ENCODE peak calls at places on chromosomes 16 and 17, in ten cellular contexts. D is mammary epithelial cell, B is A549, H is mucosa of descending colon, T is PC-3, G is prostate gland, S is OCI-LY7, J is HCT116, N is RWPE2, K is SK-N-SH. U is an unnamed sample. For H3K4me1, the result is how much of the 10 kb centered on the place peaks cover.

GRCh38 chr17:72976971-72977767 is 115.3 kb downstream of the SLC39A11 start:
- DNase-seq in D (peak), B (peak), H (no peak), T (peak), G (no peak), S (no peak), J (peak), N (no peak), K (no peak), U (peak)

GRCh38 chr17:75950850-75951554 is 10.2 kb upstream of the FBF1 start:
- DNase-seq in D (no peak), B (no peak), H (peak), T (no peak), G (no peak), S (no peak), J (no peak), N (no peak), K (no peak), U (no peak)

GRCh38 chr17:59623151-59623550 is 3.5 kb downstream of the CLTC start:
- DNase-seq in D (no peak), B (no peak), H (no peak), T (no peak), G (no peak), S (no peak), J (no peak), N (no peak), K (no peak), U (no peak)

GRCh38 chr17:76383645-76384221 is 676 bp upstream of the SPHK1 start:
- DNase-seq in D (no peak), B (peak), H (peak), T (peak), G (peak), S (peak), J (no peak), N (peak), K (peak), U (peak)

GRCh38 chr17:12089809-12090384 is 69.2 kb downstream of the MAP2K4 start:
- DNase-seq in D (peak), B (peak), H (no peak), T (peak), G (no peak), S (no peak), J (no peak), N (no peak), K (no peak), U (no peak)

GRCh38 chr17:47717845-47718621 is 15.0 kb upstream of the TBX21 start:
- DNase-seq in D (no peak), B (no peak), H (no peak), T (peak), G (no peak), S (no peak), J (no peak), N (no peak), K (no peak), U (no peak)

GRCh38 chr17:50241431-50241830 is 32.8 kb upstream of the TMEM92 start:
- DNase-seq in D (no peak), B (no peak), H (no peak), T (no peak), G (no peak), S (no peak), J (no peak), N (no peak), K (no peak), U (no peak)

GRCh38 chr16:2260250-2260649 is 7.7 kb downstream of the RNPS1 start:
- DNase-seq in D (no peak), B (no peak), H (peak), T (no peak), G (no peak), S (no peak), J (no peak), N (no peak), K (no peak), U (no peak)

GRCh38 chr17:78745407-78746088 is 36.5 kb downstream of the CYTH1 start:
- DNase-seq in D (no peak), B (no peak), H (no peak), T (peak), G (no peak), S (peak), J (no peak), N (no peak), K (no peak), U (peak)

GRCh38 chr16:17942067-17942466 is 394.5 kb downstream of the NPIPA8 start:
- DNase-seq in D (no peak), B (no peak), H (no peak), T (no peak), G (no peak), S (no peak), J (no peak), N (no peak), K (no peak), U (no peak)

GRCh38 chr17:59365383-59365981 is 34.0 kb downstream of the YPEL2 start:
- DNase-seq in D (no peak), B (no peak), H (no peak), T (no peak), G (no peak), S (peak), J (no peak), N (no peak), K (peak), U (no peak)

GRCh38 chr16:75909746-75910145 is 183.5 kb upstream of the CPHXL start:
- DNase-seq in D (peak), B (no peak), H (no peak), T (no peak), G (no peak), S (no peak), J (no peak), N (no peak), K (no peak), U (no peak)

GRCh38 chr17:75830168-75831031 is 13.8 kb downstream of the UNC13D start:
- DNase-seq in D (no peak), B (peak), H (peak), T (peak), G (no peak), S (peak), J (no peak), N (peak), K (peak), U (no peak)

GRCh38 chr16:4205971-4206370 is 35.9 kb downstream of the SRL start:
- DNase-seq in D (no peak), B (no peak), H (no peak), T (no peak), G (no peak), S (no peak), J (no peak), N (no peak), K (no peak), U (no peak)

GRCh38 chr17:69350911-69351310 is 24.0 kb upstream of the ABCA5 start:
- DNase-seq in D (no peak), B (no peak), H (no peak), T (no peak), G (no peak), S (no peak), J (no peak), N (no peak), K (no peak), U (no peak)

GRCh38 chr16:53911506-53911905 is 207.6 kb downstream of the FTO start:
- DNase-seq in D (no peak), B (no peak), H (no peak), T (no peak), G (no peak), S (no peak), J (no peak), N (no peak), K (no peak), U (no peak)
- TF ChIP-seq CTCF in D (no peak), B (no peak), H (no peak), T (no peak), G (no peak), S (no peak), J (no peak), N (no peak), K (no peak), U (no peak)

GRCh38 chr17:67491678-67492019 is 114.6 kb downstream of the PITPNC1 start:
- DNase-seq in D (no peak), B (no peak), H (no peak), T (no peak), G (no peak), S (no peak), J (no peak), N (no peak), K (no peak), U (peak)
- H3K4me3 ChIP-seq in D (no peak), B (peak), H (no peak), T (no peak), G (no peak), S (no peak), J (no peak), N (no peak), K (no peak), U (no peak)

DNA sequence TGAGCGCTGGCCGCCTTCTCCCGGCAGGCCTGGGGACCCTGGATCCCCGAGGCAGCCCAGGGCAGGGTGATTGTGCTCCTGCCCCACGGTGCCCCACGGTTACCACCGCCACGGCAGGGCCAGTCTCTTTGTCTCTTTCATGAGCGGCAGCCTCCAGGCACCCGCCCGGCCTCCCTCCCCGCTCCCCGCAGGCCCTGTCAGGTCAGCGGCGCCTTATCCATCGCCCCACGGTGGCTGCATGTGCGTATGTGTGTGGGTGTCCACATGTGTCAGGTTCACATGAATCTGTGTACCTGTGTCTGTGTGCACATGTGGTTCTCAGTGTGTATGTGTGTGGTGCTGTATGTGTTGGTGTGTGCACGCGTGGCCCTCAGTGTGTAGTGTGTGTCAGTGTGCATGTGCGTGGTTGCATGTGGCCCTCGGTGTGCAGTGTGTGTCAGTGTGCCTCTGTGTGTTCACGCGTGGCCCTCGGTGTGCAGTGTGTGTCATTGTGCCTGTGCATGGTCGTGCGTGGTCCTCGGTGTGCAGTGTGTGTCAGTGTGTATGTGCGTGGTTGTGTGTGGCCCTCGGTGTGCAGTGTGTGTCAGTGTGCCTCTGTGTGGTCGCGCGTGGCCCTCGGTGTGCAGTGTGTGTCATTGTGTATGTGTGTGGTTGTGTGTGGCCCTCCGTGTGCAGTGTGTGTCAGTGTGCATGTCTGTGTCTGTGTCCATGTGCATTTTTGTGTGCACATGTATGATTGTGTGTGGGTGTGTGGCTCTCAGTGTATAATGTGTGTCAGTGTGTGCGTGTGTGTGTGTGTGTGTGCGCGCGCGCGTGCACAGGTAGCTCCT is 239.2 kb upstream of the GSE1 start:
- DNase-seq in D (no peak), B (no peak), H (no peak), T (no peak), G (no peak), S (no peak), J (no peak), N (no peak), K (no peak), U (no peak)
- H3K4me1 ChIP-seq in D (under half), B (under half), H (under half), T (under half), G (under half), S (under half), J (under half), N (under half), K (half or more), U (under half)

GRCh38 chr17:80294210-80294609 is 33.6 kb downstream of the RNF213 start:
- DNase-seq in D (no peak), B (no peak), H (peak), T (no peak), G (no peak), S (no peak), J (no peak), N (no peak), K (no peak), U (no peak)

GRCh38 chr17:80291260-80291659 is 30.6 kb downstream of the RNF213 start:
- DNase-seq in D (no peak), B (no peak), H (no peak), T (no peak), G (no peak), S (no peak), J (no peak), N (no peak), K (no peak), U (no peak)

GRCh38 chr17:80294653-80295052 is 34.0 kb downstream of the RNF213 start:
- DNase-seq in D (no peak), B (no peak), H (peak), T (no peak), G (no peak), S (no peak), J (no peak), N (no peak), K (no peak), U (no peak)

GRCh38 chr17:80291691-80292487 is 31.2 kb downstream of the RNF213 start:
- DNase-seq in D (no peak), B (no peak), H (no peak), T (no peak), G (no peak), S (no peak), J (no peak), N (no peak), K (no peak), U (no peak)

GRCh38 chr17:80292557-80292956 is 31.9 kb downstream of the RNF213 start:
- DNase-seq in D (no peak), B (no peak), H (no peak), T (no peak), G (no peak), S (no peak), J (no peak), N (no peak), K (no peak), U (no peak)
- TF ChIP-seq CTCF in D (no peak), B (peak), H (no peak), T (peak), G (no peak), S (no peak), J (no peak), N (no peak), K (no peak), U (no peak)

GRCh38 chr16:10938321-10938720 is 3.9 kb downstream of the DEXI start:
- DNase-seq in D (no peak), B (no peak), H (no peak), T (no peak), G (no peak), S (no peak), J (no peak), N (no peak), K (no peak), U (no peak)

GRCh38 chr16:10940501-10941079 is 1.7 kb downstream of the DEXI start:
- DNase-seq in D (no peak), B (no peak), H (no peak), T (no peak), G (no peak), S (peak), J (no peak), N (no peak), K (no peak), U (no peak)

GRCh38 chr16:10939649-10940206 is 2.5 kb downstream of the DEXI start:
- DNase-seq in D (no peak), B (no peak), H (no peak), T (no peak), G (no peak), S (no peak), J (no peak), N (no peak), K (no peak), U (no peak)

GRCh38 chr16:10937068-10937859 is 5.0 kb downstream of the DEXI start:
- DNase-seq in D (no peak), B (no peak), H (no peak), T (no peak), G (peak), S (no peak), J (no peak), N (no peak), K (no peak), U (peak)

GRCh38 chr16:10938844-10939648 is 3.2 kb downstream of the DEXI start:
- DNase-seq in D (no peak), B (no peak), H (no peak), T (no peak), G (no peak), S (no peak), J (no peak), N (no peak), K (no peak), U (no peak)
- H3K4me3 ChIP-seq in D (no peak), B (no peak), H (no peak), T (peak), G (no peak), S (no peak), J (no peak), N (no peak), K (peak), U (no peak)

DNA sequence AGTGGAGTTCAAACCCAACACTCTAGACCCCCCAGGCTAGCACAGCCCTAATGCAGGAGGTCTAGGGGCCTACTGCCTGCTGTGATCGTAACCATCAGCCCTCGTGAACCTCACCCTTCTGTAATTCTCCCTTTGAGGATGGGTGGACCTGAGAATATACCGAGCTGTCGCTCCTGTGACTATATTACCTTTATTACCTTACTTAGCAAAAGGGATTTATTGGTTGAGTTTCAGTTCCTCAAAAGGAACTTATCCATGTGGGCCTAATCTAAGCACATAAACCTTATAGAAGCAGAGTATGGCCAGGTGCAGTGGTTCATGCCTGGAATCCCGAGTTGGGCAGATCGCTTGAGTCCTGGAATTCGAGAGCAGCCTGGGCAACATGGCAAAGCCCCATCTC is 19.2 kb upstream of the EMP2 start:
- DNase-seq in D (no peak), B (no peak), H (no peak), T (no peak), G (no peak), S (peak), J (no peak), N (no peak), K (no peak), U (no peak)
- H3K4me1 ChIP-seq in D (under half), B (under half), H (half or more), T (under half), G (under half), S (under half), J (under half), N (under half), K (under half), U (under half)